ENCODE peak calls at places on chromosomes 6 and 20, in nine cellular contexts. One of them, this sample, is unnamed.

GRCh38 chr6:107604549-107604948 is 114.6 kb downstream of the SOBP start:
- DNase-seq in effector CD4-positive, alpha-beta T cell: no peak
- DNase-seq in activated CD4-positive, alpha-beta T cell treated with anti-CD3 and anti-CD28 coated beads for 36 hours: no peak
- DNase-seq in SW 1271: no peak
- DNase-seq in NCI-H1092 treated with DMSO at 0.1 percent for 48 hours: no peak
- DNase-seq in AG04450: no peak
- DNase-seq in AG20443: no peak
- DNase-seq in COR-L47: no peak
- DNase-seq in neural progenitor cell: no peak
- DNase-seq in this sample: no peak

GRCh38 chr6:41756354-41756753 is 9.2 kb upstream of the PGC start:
- DNase-seq in effector CD4-positive, alpha-beta T cell: no peak
- DNase-seq in activated CD4-positive, alpha-beta T cell treated with anti-CD3 and anti-CD28 coated beads for 36 hours: no peak
- DNase-seq in SW 1271: no peak
- DNase-seq in NCI-H1092 treated with DMSO at 0.1 percent for 48 hours: no peak
- DNase-seq in AG04450: no peak
- DNase-seq in AG20443: no peak
- DNase-seq in COR-L47: no peak
- DNase-seq in neural progenitor cell: no peak
- DNase-seq in this sample: no peak

GRCh38 chr6:128079026-128079425 is 178.2 kb upstream of the THEMIS start:
- DNase-seq in effector CD4-positive, alpha-beta T cell: no peak
- DNase-seq in activated CD4-positive, alpha-beta T cell treated with anti-CD3 and anti-CD28 coated beads for 36 hours: no peak
- DNase-seq in SW 1271: no peak
- DNase-seq in NCI-H1092 treated with DMSO at 0.1 percent for 48 hours: no peak
- DNase-seq in AG04450: no peak
- DNase-seq in AG20443: no peak
- DNase-seq in COR-L47: no peak
- DNase-seq in neural progenitor cell: no peak
- DNase-seq in this sample: peak

GRCh38 chr6:4635666-4636065 is 140.5 kb upstream of the CDYL start:
- DNase-seq in effector CD4-positive, alpha-beta T cell: no peak
- DNase-seq in activated CD4-positive, alpha-beta T cell treated with anti-CD3 and anti-CD28 coated beads for 36 hours: no peak
- DNase-seq in SW 1271: no peak
- DNase-seq in NCI-H1092 treated with DMSO at 0.1 percent for 48 hours: no peak
- DNase-seq in AG04450: no peak
- DNase-seq in AG20443: no peak
- DNase-seq in COR-L47: no peak
- DNase-seq in neural progenitor cell: no peak
- DNase-seq in this sample: no peak

GRCh38 chr6:90940812-90941481 is 354.1 kb upstream of the MAP3K7 start:
- DNase-seq in effector CD4-positive, alpha-beta T cell: no peak
- DNase-seq in activated CD4-positive, alpha-beta T cell treated with anti-CD3 and anti-CD28 coated beads for 36 hours: no peak
- DNase-seq in SW 1271: peak
- DNase-seq in NCI-H1092 treated with DMSO at 0.1 percent for 48 hours: peak
- DNase-seq in AG04450: peak
- DNase-seq in AG20443: peak
- DNase-seq in COR-L47: peak
- DNase-seq in neural progenitor cell: peak
- DNase-seq in this sample: peak

GRCh38 chr20:49482621-49483017 is at the start of gene KCNB1:
- DNase-seq in effector CD4-positive, alpha-beta T cell: peak
- DNase-seq in activated CD4-positive, alpha-beta T cell treated with anti-CD3 and anti-CD28 coated beads for 36 hours: peak
- DNase-seq in SW 1271: no peak
- DNase-seq in NCI-H1092 treated with DMSO at 0.1 percent for 48 hours: no peak
- DNase-seq in AG04450: no peak
- DNase-seq in AG20443: peak
- DNase-seq in COR-L47: no peak
- DNase-seq in neural progenitor cell: peak
- DNase-seq in this sample: peak

GRCh38 chr6:158043586-158044524 is 62.2 kb downstream of the SYNJ2 start:
- DNase-seq in effector CD4-positive, alpha-beta T cell: no peak
- DNase-seq in activated CD4-positive, alpha-beta T cell treated with anti-CD3 and anti-CD28 coated beads for 36 hours: no peak
- DNase-seq in SW 1271: no peak
- DNase-seq in NCI-H1092 treated with DMSO at 0.1 percent for 48 hours: no peak
- DNase-seq in AG04450: no peak
- DNase-seq in AG20443: peak
- DNase-seq in COR-L47: no peak
- DNase-seq in neural progenitor cell: no peak
- DNase-seq in this sample: no peak

GRCh38 chr6:136174510-136174909 is 75.6 kb downstream of the MTFR2 start:
- DNase-seq in effector CD4-positive, alpha-beta T cell: no peak
- DNase-seq in activated CD4-positive, alpha-beta T cell treated with anti-CD3 and anti-CD28 coated beads for 36 hours: no peak
- DNase-seq in SW 1271: no peak
- DNase-seq in NCI-H1092 treated with DMSO at 0.1 percent for 48 hours: no peak
- DNase-seq in AG04450: no peak
- DNase-seq in AG20443: no peak
- DNase-seq in COR-L47: no peak
- DNase-seq in neural progenitor cell: no peak
- DNase-seq in this sample: no peak

GRCh38 chr20:44070139-44070900 is 116.7 kb downstream of the JPH2 start:
- DNase-seq in effector CD4-positive, alpha-beta T cell: peak
- DNase-seq in activated CD4-positive, alpha-beta T cell treated with anti-CD3 and anti-CD28 coated beads for 36 hours: peak
- DNase-seq in SW 1271: no peak
- DNase-seq in NCI-H1092 treated with DMSO at 0.1 percent for 48 hours: no peak
- DNase-seq in AG04450: no peak
- DNase-seq in AG20443: no peak
- DNase-seq in COR-L47: no peak
- DNase-seq in neural progenitor cell: no peak
- DNase-seq in this sample: no peak

GRCh38 chr6:90090866-90091265 is 196.6 kb downstream of the GJA10 start:
- DNase-seq in effector CD4-positive, alpha-beta T cell: no peak
- DNase-seq in activated CD4-positive, alpha-beta T cell treated with anti-CD3 and anti-CD28 coated beads for 36 hours: no peak
- DNase-seq in SW 1271: no peak
- DNase-seq in NCI-H1092 treated with DMSO at 0.1 percent for 48 hours: no peak
- DNase-seq in AG04450: no peak
- DNase-seq in AG20443: no peak
- DNase-seq in COR-L47: no peak
- DNase-seq in neural progenitor cell: no peak
- DNase-seq in this sample: no peak

GRCh38 chr6:138410048-138410735 is 6.2 kb downstream of the HEBP2 start:
- DNase-seq in effector CD4-positive, alpha-beta T cell: no peak
- DNase-seq in activated CD4-positive, alpha-beta T cell treated with anti-CD3 and anti-CD28 coated beads for 36 hours: no peak
- DNase-seq in SW 1271: no peak
- DNase-seq in NCI-H1092 treated with DMSO at 0.1 percent for 48 hours: no peak
- DNase-seq in AG04450: peak
- DNase-seq in AG20443: no peak
- DNase-seq in COR-L47: no peak
- DNase-seq in neural progenitor cell: no peak
- DNase-seq in this sample: peak

GRCh38 chr6:131255434-131255833 is 120.2 kb downstream of the AKAP7 start:
- DNase-seq in effector CD4-positive, alpha-beta T cell: no peak
- DNase-seq in activated CD4-positive, alpha-beta T cell treated with anti-CD3 and anti-CD28 coated beads for 36 hours: no peak
- DNase-seq in SW 1271: no peak
- DNase-seq in NCI-H1092 treated with DMSO at 0.1 percent for 48 hours: no peak
- DNase-seq in AG04450: no peak
- DNase-seq in AG20443: no peak
- DNase-seq in COR-L47: no peak
- DNase-seq in neural progenitor cell: no peak
- DNase-seq in this sample: no peak

GRCh38 chr6:5093231-5094015 is 8.3 kb downstream of the PPP1R3G start:
- DNase-seq in effector CD4-positive, alpha-beta T cell: no peak
- DNase-seq in activated CD4-positive, alpha-beta T cell treated with anti-CD3 and anti-CD28 coated beads for 36 hours: no peak
- DNase-seq in SW 1271: no peak
- DNase-seq in NCI-H1092 treated with DMSO at 0.1 percent for 48 hours: no peak
- DNase-seq in AG04450: no peak
- DNase-seq in AG20443: no peak
- DNase-seq in COR-L47: no peak
- DNase-seq in neural progenitor cell: no peak
- DNase-seq in this sample: no peak

GRCh38 chr6:45667265-45667664 is 289.5 kb upstream of the SUPT3H start:
- DNase-seq in effector CD4-positive, alpha-beta T cell: no peak
- DNase-seq in activated CD4-positive, alpha-beta T cell treated with anti-CD3 and anti-CD28 coated beads for 36 hours: no peak
- DNase-seq in SW 1271: no peak
- DNase-seq in NCI-H1092 treated with DMSO at 0.1 percent for 48 hours: no peak
- DNase-seq in AG04450: no peak
- DNase-seq in AG20443: no peak
- DNase-seq in COR-L47: no peak
- DNase-seq in neural progenitor cell: peak
- DNase-seq in this sample: no peak

GRCh38 chr6:136985502-136985901 is 59.3 kb downstream of the IL20RA start:
- DNase-seq in effector CD4-positive, alpha-beta T cell: no peak
- DNase-seq in activated CD4-positive, alpha-beta T cell treated with anti-CD3 and anti-CD28 coated beads for 36 hours: no peak
- DNase-seq in SW 1271: no peak
- DNase-seq in NCI-H1092 treated with DMSO at 0.1 percent for 48 hours: no peak
- DNase-seq in AG04450: no peak
- DNase-seq in AG20443: no peak
- DNase-seq in COR-L47: no peak
- DNase-seq in neural progenitor cell: no peak
- DNase-seq in this sample: no peak

GRCh38 chr6:24428615-24429014 is 25.9 kb downstream of the MRS2 start:
- DNase-seq in effector CD4-positive, alpha-beta T cell: no peak
- DNase-seq in activated CD4-positive, alpha-beta T cell treated with anti-CD3 and anti-CD28 coated beads for 36 hours: no peak
- DNase-seq in SW 1271: no peak
- DNase-seq in NCI-H1092 treated with DMSO at 0.1 percent for 48 hours: no peak
- DNase-seq in AG04450: peak
- DNase-seq in AG20443: peak
- DNase-seq in COR-L47: no peak
- DNase-seq in neural progenitor cell: no peak
- DNase-seq in this sample: peak

GRCh38 chr6:155530219-155530834 is 74.7 kb upstream of the NOX3 start:
- DNase-seq in effector CD4-positive, alpha-beta T cell: no peak
- DNase-seq in activated CD4-positive, alpha-beta T cell treated with anti-CD3 and anti-CD28 coated beads for 36 hours: peak
- DNase-seq in SW 1271: no peak
- DNase-seq in NCI-H1092 treated with DMSO at 0.1 percent for 48 hours: peak
- DNase-seq in AG04450: no peak
- DNase-seq in AG20443: peak
- DNase-seq in COR-L47: peak
- DNase-seq in neural progenitor cell: peak
- DNase-seq in this sample: peak

GRCh38 chr6:150755524-150755923 is 110.0 kb upstream of the MTHFD1L start:
- DNase-seq in effector CD4-positive, alpha-beta T cell: no peak
- DNase-seq in activated CD4-positive, alpha-beta T cell treated with anti-CD3 and anti-CD28 coated beads for 36 hours: no peak
- DNase-seq in SW 1271: no peak
- DNase-seq in NCI-H1092 treated with DMSO at 0.1 percent for 48 hours: no peak
- DNase-seq in AG04450: no peak
- DNase-seq in AG20443: no peak
- DNase-seq in COR-L47: no peak
- DNase-seq in neural progenitor cell: no peak
- DNase-seq in this sample: no peak

GRCh38 chr6:10613693-10614092 is 80.7 kb downstream of the C6orf52 start:
- DNase-seq in effector CD4-positive, alpha-beta T cell: no peak
- DNase-seq in activated CD4-positive, alpha-beta T cell treated with anti-CD3 and anti-CD28 coated beads for 36 hours: no peak
- DNase-seq in SW 1271: no peak
- DNase-seq in NCI-H1092 treated with DMSO at 0.1 percent for 48 hours: no peak
- DNase-seq in AG04450: no peak
- DNase-seq in AG20443: no peak
- DNase-seq in COR-L47: no peak
- DNase-seq in neural progenitor cell: peak
- DNase-seq in this sample: peak

GRCh38 chr6:43622541-43622940 is 6.5 kb downstream of the GTPBP2 start:
- DNase-seq in effector CD4-positive, alpha-beta T cell: no peak
- DNase-seq in activated CD4-positive, alpha-beta T cell treated with anti-CD3 and anti-CD28 coated beads for 36 hours: no peak
- DNase-seq in SW 1271: no peak
- DNase-seq in NCI-H1092 treated with DMSO at 0.1 percent for 48 hours: no peak
- DNase-seq in AG04450: no peak
- DNase-seq in AG20443: no peak
- DNase-seq in COR-L47: no peak
- DNase-seq in neural progenitor cell: no peak
- DNase-seq in this sample: no peak

GRCh38 chr6:52046456-52046855 is 41.0 kb downstream of the PKHD1 start:
- DNase-seq in effector CD4-positive, alpha-beta T cell: no peak
- DNase-seq in activated CD4-positive, alpha-beta T cell treated with anti-CD3 and anti-CD28 coated beads for 36 hours: no peak
- DNase-seq in SW 1271: no peak
- DNase-seq in NCI-H1092 treated with DMSO at 0.1 percent for 48 hours: no peak
- DNase-seq in AG04450: no peak
- DNase-seq in AG20443: no peak
- DNase-seq in COR-L47: no peak
- DNase-seq in neural progenitor cell: no peak
- DNase-seq in this sample: no peak

GRCh38 chr6:144104898-144105487 is 9.6 kb upstream of the SF3B5 start:
- DNase-seq in effector CD4-positive, alpha-beta T cell: peak
- DNase-seq in activated CD4-positive, alpha-beta T cell treated with anti-CD3 and anti-CD28 coated beads for 36 hours: peak
- DNase-seq in SW 1271: peak
- DNase-seq in NCI-H1092 treated with DMSO at 0.1 percent for 48 hours: peak
- DNase-seq in AG04450: peak
- DNase-seq in AG20443: peak
- DNase-seq in COR-L47: peak
- DNase-seq in neural progenitor cell: peak
- DNase-seq in this sample: peak

GRCh38 chr6:167303660-167304625 is 12.8 kb downstream of the UNC93A start:
- DNase-seq in effector CD4-positive, alpha-beta T cell: no peak
- DNase-seq in activated CD4-positive, alpha-beta T cell treated with anti-CD3 and anti-CD28 coated beads for 36 hours: no peak
- DNase-seq in SW 1271: no peak
- DNase-seq in NCI-H1092 treated with DMSO at 0.1 percent for 48 hours: no peak
- DNase-seq in AG04450: no peak
- DNase-seq in AG20443: no peak
- DNase-seq in COR-L47: no peak
- DNase-seq in neural progenitor cell: no peak
- DNase-seq in this sample: no peak

GRCh38 chr6:43143235-43144124 is 27.6 kb upstream of the SRF start:
- DNase-seq in effector CD4-positive, alpha-beta T cell: peak
- DNase-seq in activated CD4-positive, alpha-beta T cell treated with anti-CD3 and anti-CD28 coated beads for 36 hours: peak
- DNase-seq in SW 1271: no peak
- DNase-seq in NCI-H1092 treated with DMSO at 0.1 percent for 48 hours: peak
- DNase-seq in AG04450: peak
- DNase-seq in AG20443: peak
- DNase-seq in COR-L47: peak
- DNase-seq in neural progenitor cell: peak
- DNase-seq in this sample: peak

GRCh38 chr20:56628873-56629463 is at the start of gene TFAP2C:
- DNase-seq in effector CD4-positive, alpha-beta T cell: no peak
- DNase-seq in activated CD4-positive, alpha-beta T cell treated with anti-CD3 and anti-CD28 coated beads for 36 hours: peak
- DNase-seq in SW 1271: peak
- DNase-seq in NCI-H1092 treated with DMSO at 0.1 percent for 48 hours: no peak
- DNase-seq in AG04450: no peak
- DNase-seq in AG20443: peak
- DNase-seq in COR-L47: no peak
- DNase-seq in neural progenitor cell: peak
- DNase-seq in this sample: peak

This sample was measured in EL.